ENCODE peak calls at places on chromosomes 4 and X, in four cellular contexts. One of them, this sample, is unnamed.

GRCh38 chr4:57430706-57431105 is 320.5 kb upstream of the IGFBP7 start:
- DNase-seq in activated CD4-positive, alpha-beta T cell treated with anti-CD3 and anti-CD28 coated beads for 48 hours: no peak
- DNase-seq in AG08396: no peak
- DNase-seq in B cell: no peak
- DNase-seq in this sample: no peak

GRCh38 chr4:30839583-30840520 is 119.7 kb downstream of the PCDH7 start:
- DNase-seq in activated CD4-positive, alpha-beta T cell treated with anti-CD3 and anti-CD28 coated beads for 48 hours: no peak
- DNase-seq in AG08396: no peak
- DNase-seq in B cell: no peak
- DNase-seq in this sample: no peak

GRCh38 chrX:71911731-71912050 is 1.0 kb downstream of the NHSL2 start:
- DNase-seq in activated CD4-positive, alpha-beta T cell treated with anti-CD3 and anti-CD28 coated beads for 48 hours: no peak
- DNase-seq in AG08396: no peak
- DNase-seq in B cell: no peak
- DNase-seq in this sample: no peak

GRCh38 chrX:38206542-38206941 is 14.1 kb downstream of the SRPX start:
- DNase-seq in activated CD4-positive, alpha-beta T cell treated with anti-CD3 and anti-CD28 coated beads for 48 hours: no peak
- DNase-seq in AG08396: no peak
- DNase-seq in B cell: no peak
- DNase-seq in this sample: no peak

GRCh38 chr4:33625762-33626161 is 2618.6 kb downstream of the ARAP2 start:
- DNase-seq in activated CD4-positive, alpha-beta T cell treated with anti-CD3 and anti-CD28 coated beads for 48 hours: no peak
- DNase-seq in AG08396: no peak
- DNase-seq in B cell: no peak
- DNase-seq in this sample: no peak

GRCh38 chr4:53586121-53586816 is 5.0 kb downstream of the LNX1 start:
- DNase-seq in activated CD4-positive, alpha-beta T cell treated with anti-CD3 and anti-CD28 coated beads for 48 hours: no peak
- DNase-seq in AG08396: peak; percentile 77
- DNase-seq in B cell: no peak
- DNase-seq in this sample: peak; percentile 73

GRCh38 chrX:17007134-17007768 is 60.8 kb downstream of the REPS2 start:
- DNase-seq in activated CD4-positive, alpha-beta T cell treated with anti-CD3 and anti-CD28 coated beads for 48 hours: no peak
- DNase-seq in AG08396: peak; percentile 26
- DNase-seq in B cell: no peak
- DNase-seq in this sample: no peak

GRCh38 chr4:145533011-145533410 is 51.4 kb downstream of the SMAD1 start:
- DNase-seq in activated CD4-positive, alpha-beta T cell treated with anti-CD3 and anti-CD28 coated beads for 48 hours: no peak
- DNase-seq in AG08396: no peak
- DNase-seq in B cell: no peak
- DNase-seq in this sample: no peak

GRCh38 chrX:15864629-15865028 is 10.0 kb upstream of the AP1S2 start:
- DNase-seq in activated CD4-positive, alpha-beta T cell treated with anti-CD3 and anti-CD28 coated beads for 48 hours: no peak
- DNase-seq in AG08396: no peak
- DNase-seq in B cell: no peak
- DNase-seq in this sample: no peak

GRCh38 chr4:2217726-2218125 is 24.2 kb downstream of the HAUS3 start:
- DNase-seq in activated CD4-positive, alpha-beta T cell treated with anti-CD3 and anti-CD28 coated beads for 48 hours: no peak
- DNase-seq in AG08396: no peak
- DNase-seq in B cell: no peak
- DNase-seq in this sample: no peak

GRCh38 chr4:86895692-86896488 is 3.7 kb upstream of the C4orf36 start:
- DNase-seq in activated CD4-positive, alpha-beta T cell treated with anti-CD3 and anti-CD28 coated beads for 48 hours: no peak
- DNase-seq in AG08396: peak; percentile 62
- DNase-seq in B cell: peak; percentile 49
- DNase-seq in this sample: peak; percentile 41

GRCh38 chr4:75512336-75513211 is 1.6 kb downstream of the RCHY1 start:
- DNase-seq in activated CD4-positive, alpha-beta T cell treated with anti-CD3 and anti-CD28 coated beads for 48 hours: no peak
- DNase-seq in AG08396: peak; percentile 18
- DNase-seq in B cell: no peak
- DNase-seq in this sample: no peak

This sample was measured in hepatic stellate cell.